ENCODE peak calls at places on chromosomes 1 and 21, in five cellular contexts. One of them, this sample, is unnamed.

GRCh38 chr1:179296356-179296755 is 2.8 kb downstream of the SOAT1 start:
- DNase-seq in astrocyte: no peak
- DNase-seq in pancreas: no peak
- DNase-seq in BJ: no peak
- DNase-seq in AG04450: no peak
- DNase-seq in this sample: no peak

GRCh38 chr1:97159342-97159741 is 437.8 kb downstream of the PTBP2 start:
- DNase-seq in pancreas: no peak
- DNase-seq in BJ: no peak
- DNase-seq in astrocyte: no peak
- DNase-seq in AG04450: no peak
- DNase-seq in this sample: no peak

GRCh38 chr1:156875067-156875615 is 14.5 kb downstream of the NTRK1 start:
- DNase-seq in astrocyte: no peak
- DNase-seq in AG04450: no peak
- DNase-seq in pancreas: no peak
- DNase-seq in BJ: no peak
- DNase-seq in this sample: no peak

GRCh38 chr1:37161171-37161570 is 126.9 kb upstream of the GRIK3 start:
- DNase-seq in pancreas: no peak
- DNase-seq in astrocyte: no peak
- DNase-seq in AG04450: no peak
- DNase-seq in BJ: no peak
- DNase-seq in this sample: no peak

GRCh38 chr1:22662318-22662717 is 9.3 kb downstream of the C1QB start:
- DNase-seq in AG04450: no peak
- DNase-seq in astrocyte: no peak
- DNase-seq in pancreas: no peak
- DNase-seq in BJ: no peak
- DNase-seq in this sample: no peak

GRCh38 chr1:13699510-13699909 is 478 bp upstream of the PRDM2 start:
- DNase-seq in astrocyte: peak; percentile 10
- DNase-seq in BJ: no peak
- DNase-seq in pancreas: no peak
- DNase-seq in AG04450: no peak
- DNase-seq in this sample: no peak

GRCh38 chr1:184755226-184756065 is 788 bp upstream of the EDEM3 start:
- DNase-seq in pancreas: no peak
- DNase-seq in astrocyte: peak; percentile 50
- DNase-seq in AG04450: peak; percentile 1
- DNase-seq in BJ: no peak
- DNase-seq in this sample: no peak

GRCh38 chr1:241836944-241837343 is 11.1 kb upstream of the EXO1 start:
- DNase-seq in AG04450: no peak
- DNase-seq in pancreas: no peak
- DNase-seq in astrocyte: no peak
- DNase-seq in BJ: no peak
- DNase-seq in this sample: no peak

GRCh38 chr1:31799895-31800676 is 15.7 kb downstream of the SPOCD1 start:
- DNase-seq in pancreas: no peak
- DNase-seq in AG04450: no peak
- DNase-seq in astrocyte: no peak
- DNase-seq in BJ: no peak
- DNase-seq in this sample: peak; percentile 8

GRCh38 chr1:88741413-88741812 is 57.3 kb downstream of the PKN2 start:
- DNase-seq in pancreas: no peak
- DNase-seq in BJ: peak; percentile 19
- DNase-seq in astrocyte: peak; percentile 59
- DNase-seq in AG04450: no peak
- DNase-seq in this sample: no peak

GRCh38 chr1:151994956-151995355 is 1.3 kb upstream of the S100A10 start:
- DNase-seq in pancreas: peak; percentile 23
- DNase-seq in astrocyte: peak; percentile 98
- DNase-seq in BJ: peak; percentile 94
- DNase-seq in AG04450: peak; percentile 81
- DNase-seq in this sample: no peak

GRCh38 chr1:65014321-65014720 is 48.0 kb upstream of the JAK1 start:
- DNase-seq in astrocyte: no peak
- DNase-seq in BJ: no peak
- DNase-seq in pancreas: no peak
- DNase-seq in AG04450: no peak
- DNase-seq in this sample: no peak

GRCh38 chr1:56153276-56153675 is 426.1 kb downstream of the PLPP3 start:
- DNase-seq in AG04450: no peak
- DNase-seq in BJ: no peak
- DNase-seq in pancreas: no peak
- DNase-seq in astrocyte: no peak
- DNase-seq in this sample: no peak
- TF ChIP-seq CTCF in AG04450: no peak
- TF ChIP-seq CTCF in BJ: no peak
- TF ChIP-seq CTCF in pancreas: no peak
- TF ChIP-seq CTCF in astrocyte: no peak
- TF ChIP-seq CTCF in this sample: no peak

GRCh38 chr1:6179564-6180175 is 451 bp downstream of the CHD5 start:
- DNase-seq in BJ: no peak
- DNase-seq in pancreas: no peak
- DNase-seq in astrocyte: no peak
- DNase-seq in AG04450: no peak
- DNase-seq in this sample: no peak

GRCh38 chr1:6181347-6181770 is 1.2 kb upstream of the CHD5 start:
- DNase-seq in AG04450: no peak
- DNase-seq in astrocyte: no peak
- DNase-seq in pancreas: no peak
- DNase-seq in BJ: no peak
- DNase-seq in this sample: no peak

GRCh38 chr1:6178751-6179563 is 1.2 kb downstream of the CHD5 start:
- DNase-seq in BJ: no peak
- DNase-seq in pancreas: no peak
- DNase-seq in AG04450: no peak
- DNase-seq in astrocyte: no peak
- DNase-seq in this sample: no peak

GRCh38 chr1:6180578-6181311 is 624 bp upstream of the CHD5 start:
- DNase-seq in BJ: no peak
- DNase-seq in astrocyte: no peak
- DNase-seq in pancreas: no peak
- DNase-seq in AG04450: no peak
- DNase-seq in this sample: no peak

GRCh38 chr1:6180215-6180577 is at the start of gene CHD5:
- DNase-seq in pancreas: no peak
- DNase-seq in BJ: no peak
- DNase-seq in AG04450: no peak
- DNase-seq in astrocyte: no peak
- DNase-seq in this sample: no peak
- TF ChIP-seq CTCF in pancreas: no peak
- TF ChIP-seq CTCF in BJ: no peak
- TF ChIP-seq CTCF in AG04450: no peak
- TF ChIP-seq CTCF in astrocyte: no peak
- TF ChIP-seq CTCF in this sample: no peak

GRCh38 chr1:202659541-202659940 is 50.7 kb downstream of the SYT2 start:
- DNase-seq in BJ: no peak
- DNase-seq in pancreas: no peak
- DNase-seq in AG04450: no peak
- DNase-seq in astrocyte: no peak
- DNase-seq in this sample: no peak

GRCh38 chr1:202659974-202660373 is 50.3 kb downstream of the SYT2 start:
- DNase-seq in pancreas: no peak
- DNase-seq in BJ: no peak
- DNase-seq in astrocyte: no peak
- DNase-seq in AG04450: no peak
- DNase-seq in this sample: no peak

GRCh38 chr1:202662081-202662480 is 48.2 kb downstream of the SYT2 start:
- DNase-seq in pancreas: no peak
- DNase-seq in BJ: no peak
- DNase-seq in astrocyte: no peak
- DNase-seq in AG04450: no peak
- DNase-seq in this sample: no peak

GRCh38 chr1:202663141-202663540 is 47.1 kb downstream of the SYT2 start:
- DNase-seq in BJ: no peak
- DNase-seq in astrocyte: no peak
- DNase-seq in AG04450: no peak
- DNase-seq in pancreas: no peak
- DNase-seq in this sample: no peak

GRCh38 chr1:202661136-202661845 is 49.0 kb downstream of the SYT2 start:
- DNase-seq in pancreas: no peak
- DNase-seq in BJ: no peak
- DNase-seq in AG04450: no peak
- DNase-seq in astrocyte: no peak
- DNase-seq in this sample: no peak
- TF ChIP-seq CTCF in pancreas: no peak
- TF ChIP-seq CTCF in BJ: peak; percentile 32
- TF ChIP-seq CTCF in AG04450: no peak
- TF ChIP-seq CTCF in astrocyte: peak; percentile 5
- TF ChIP-seq CTCF in this sample: peak; percentile 17

GRCh38 chr21:42381347-42381984 is 14.4 kb downstream of the TMPRSS3 start:
- DNase-seq in pancreas: peak; percentile 56
- DNase-seq in astrocyte: peak; percentile 6
- DNase-seq in AG04450: no peak
- DNase-seq in BJ: no peak
- DNase-seq in this sample: no peak
- TF ChIP-seq CTCF in pancreas: peak; percentile 62
- TF ChIP-seq CTCF in astrocyte: peak; percentile 37
- TF ChIP-seq CTCF in AG04450: peak; percentile 72
- TF ChIP-seq CTCF in BJ: peak; percentile 61
- TF ChIP-seq CTCF in this sample: peak; percentile 30

GRCh38 chr1:109657395-109657794 is 1.5 kb downstream of the GSTM4 start:
- DNase-seq in BJ: no peak
- DNase-seq in pancreas: no peak
- DNase-seq in astrocyte: no peak
- DNase-seq in AG04450: no peak
- DNase-seq in this sample: no peak

GRCh38 chr1:109657970-109658369 is 2.1 kb downstream of the GSTM4 start:
- DNase-seq in AG04450: no peak
- DNase-seq in BJ: no peak
- DNase-seq in astrocyte: no peak
- DNase-seq in pancreas: no peak
- DNase-seq in this sample: no peak

GRCh38 chr1:109653286-109653685 is 2.6 kb upstream of the GSTM4 start:
- DNase-seq in BJ: no peak
- DNase-seq in AG04450: no peak
- DNase-seq in pancreas: no peak
- DNase-seq in astrocyte: no peak
- DNase-seq in this sample: no peak

GRCh38 chr1:109654519-109654918 is 1.4 kb upstream of the GSTM4 start:
- DNase-seq in AG04450: no peak
- DNase-seq in BJ: no peak
- DNase-seq in astrocyte: no peak
- DNase-seq in pancreas: no peak
- DNase-seq in this sample: no peak

DNA sequence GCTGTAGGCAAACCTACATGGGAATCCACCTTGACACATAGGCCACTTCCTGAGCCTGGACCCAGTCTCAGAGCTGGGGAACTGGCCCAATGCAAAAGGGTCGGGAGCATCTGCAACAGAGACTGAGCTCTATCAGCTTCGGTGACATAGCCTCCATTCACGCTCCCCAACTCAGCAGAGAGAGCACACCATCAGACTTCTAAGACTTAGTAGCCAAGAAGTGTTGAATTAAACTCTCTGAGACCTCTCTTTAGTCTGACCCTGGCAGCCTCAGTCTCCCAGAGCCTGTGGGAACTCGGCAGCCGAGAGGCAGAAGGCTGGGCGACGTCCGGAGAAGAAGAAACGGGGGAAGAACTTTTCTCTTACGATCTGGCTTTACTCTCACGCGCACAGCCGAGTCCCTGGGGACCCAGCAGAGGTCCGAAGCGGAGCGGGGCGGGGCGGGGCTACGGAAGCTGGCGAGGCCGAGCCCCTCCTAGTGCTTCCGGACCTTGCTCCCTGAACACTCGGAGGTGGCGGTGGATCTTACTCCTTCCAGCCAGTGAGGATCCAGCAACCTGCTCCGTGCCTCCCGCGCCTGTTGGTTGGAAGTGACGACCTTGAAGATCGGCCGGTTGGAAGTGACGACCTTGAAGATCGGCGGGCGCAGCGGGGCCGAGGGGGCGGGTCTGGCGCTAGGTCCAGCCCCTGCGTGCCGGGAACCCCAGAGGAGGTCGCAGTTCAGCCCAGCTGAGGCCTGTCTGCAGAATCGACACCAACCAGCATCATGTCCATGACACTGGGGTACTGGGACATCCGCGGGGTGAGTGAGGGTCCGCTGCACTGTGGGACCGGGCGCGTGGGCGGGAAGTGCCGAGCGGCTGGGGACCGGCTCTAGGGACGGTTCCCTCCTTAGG is at the start of gene GSTM4:
- DNase-seq in astrocyte: peak; percentile 61
- DNase-seq in pancreas: peak; percentile 82
- DNase-seq in BJ: no peak
- DNase-seq in AG04450: no peak
- DNase-seq in this sample: peak; percentile 54
- TF ChIP-seq CTCF in astrocyte: no peak
- TF ChIP-seq CTCF in pancreas: no peak
- TF ChIP-seq CTCF in BJ: peak; percentile 46
- TF ChIP-seq CTCF in AG04450: no peak
- TF ChIP-seq CTCF in this sample: no peak

GRCh38 chr1:168390261-168390660 is 109.6 kb downstream of the TBX19 start:
- DNase-seq in astrocyte: no peak
- DNase-seq in AG04450: no peak
- DNase-seq in BJ: no peak
- DNase-seq in pancreas: no peak
- DNase-seq in this sample: no peak

GRCh38 chr1:168387781-168388760 is 107.4 kb downstream of the TBX19 start:
- DNase-seq in AG04450: no peak
- DNase-seq in pancreas: no peak
- DNase-seq in astrocyte: no peak
- DNase-seq in BJ: no peak
- DNase-seq in this sample: no peak

GRCh38 chr1:168391759-168392681 is 111.3 kb downstream of the TBX19 start:
- DNase-seq in AG04450: no peak
- DNase-seq in astrocyte: no peak
- DNase-seq in BJ: no peak
- DNase-seq in pancreas: peak; percentile 30
- DNase-seq in this sample: peak; percentile 25

GRCh38 chr1:168386492-168386891 is 105.8 kb downstream of the TBX19 start:
- DNase-seq in BJ: no peak
- DNase-seq in pancreas: no peak
- DNase-seq in AG04450: no peak
- DNase-seq in astrocyte: no peak
- DNase-seq in this sample: no peak

GRCh38 chr1:168386949-168387586 is 106.4 kb downstream of the TBX19 start:
- DNase-seq in astrocyte: peak; percentile 53
- DNase-seq in AG04450: no peak
- DNase-seq in BJ: no peak
- DNase-seq in pancreas: peak; percentile 70
- DNase-seq in this sample: peak; percentile 63
- TF ChIP-seq CTCF in astrocyte: no peak
- TF ChIP-seq CTCF in AG04450: no peak
- TF ChIP-seq CTCF in BJ: no peak
- TF ChIP-seq CTCF in pancreas: no peak
- TF ChIP-seq CTCF in this sample: no peak

DNA sequence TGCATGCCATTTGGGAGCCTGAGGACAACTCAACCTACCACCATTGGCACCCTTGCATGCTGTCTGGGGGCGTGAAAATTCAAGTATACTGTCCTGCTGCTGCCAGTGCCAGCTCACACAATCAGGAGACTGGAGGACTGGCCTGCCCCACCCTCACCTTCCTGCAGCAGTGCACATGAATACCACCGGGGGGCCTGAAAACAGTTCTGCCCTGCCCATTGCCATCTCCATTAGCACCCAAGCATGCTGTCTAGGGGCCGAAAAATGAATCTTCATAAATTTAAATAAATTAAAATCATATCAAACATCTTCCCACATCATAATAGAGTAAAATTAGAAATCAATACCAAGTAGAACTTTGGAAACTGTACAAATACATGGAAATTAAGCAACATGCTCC is 322.1 kb upstream of the TMPRSS15 start:
- DNase-seq in BJ: no peak
- DNase-seq in astrocyte: no peak
- DNase-seq in pancreas: no peak
- DNase-seq in AG04450: no peak
- DNase-seq in this sample: no peak
- TF ChIP-seq CTCF in BJ: no peak
- TF ChIP-seq CTCF in astrocyte: no peak
- TF ChIP-seq CTCF in pancreas: no peak
- TF ChIP-seq CTCF in AG04450: no peak
- TF ChIP-seq CTCF in this sample: no peak